ENCODE peak calls at places on chromosomes 12 and 14, in seven cellular contexts. B is GM23338, W is right atrium auricular region, S is upper lobe of right lung, I is cardiac muscle cell, C is esophagus squamous epithelium, Z is small intestine. Q is an unnamed sample. For H3K36me3, the result is how much of the 10 kb centered on the place peaks cover.

GRCh38 chr14:92622311-92622710 is 108.7 kb downstream of the RIN3 start:
- DNase-seq in B (no peak), W (no peak), S (no peak), I (no peak), C (no peak), Z (no peak), Q (no peak)

GRCh38 chr12:87802721-87803011 is 226.5 kb downstream of the C12orf50 start:
- DNase-seq in B (no peak), W (no peak), S (no peak), I (no peak), C (no peak), Z (no peak), Q (no peak)

GRCh38 chr12:12338528-12339168 is 11.4 kb downstream of the MANSC1 start:
- DNase-seq in B (no peak), W (no peak), S (no peak), I (peak), C (no peak), Z (no peak), Q (no peak)

GRCh38 chr12:80269953-80270552 is 170.7 kb downstream of the OTOGL start:
- DNase-seq in B (peak), W (no peak), S (no peak), I (peak), C (no peak), Z (peak), Q (peak)

GRCh38 chr14:69693823-69694729 is 72.9 kb upstream of the SRSF5 start:
- DNase-seq in B (no peak), W (no peak), S (no peak), I (no peak), C (no peak), Z (peak), Q (no peak)

GRCh38 chr12:67070307-67070600 is 198.9 kb upstream of the CAND1 start:
- DNase-seq in B (no peak), W (no peak), S (no peak), I (no peak), C (no peak), Z (no peak), Q (no peak)

GRCh38 chr14:36512585-36513003 is 7.4 kb downstream of the NKX2-1 start:
- DNase-seq in B (no peak), W (no peak), S (no peak), I (no peak), C (no peak), Z (no peak), Q (no peak)

GRCh38 chr14:94100847-94101246 is 9.7 kb upstream of the IFI27 start:
- DNase-seq in B (no peak), W (no peak), S (no peak), I (peak), C (no peak), Z (no peak), Q (no peak)

GRCh38 chr12:40152783-40153383 is 47.0 kb upstream of the SLC2A13 start:
- DNase-seq in B (peak), W (peak), S (no peak), I (peak), C (no peak), Z (peak), Q (peak)

GRCh38 chr12:89783321-89784060 is 74.9 kb upstream of the ATP2B1 start:
- DNase-seq in B (peak), W (no peak), S (no peak), I (peak), C (no peak), Z (no peak), Q (no peak)

GRCh38 chr12:64404470-64405446 is 566 bp downstream of the XPOT start:
- DNase-seq in B (peak), W (peak), S (peak), I (peak), C (peak), Z (peak), Q (no peak)

GRCh38 chr12:49665384-49665783 is 41.8 kb downstream of the FMNL3 start:
- DNase-seq in B (no peak), W (no peak), S (no peak), I (peak), C (no peak), Z (no peak), Q (no peak)

GRCh38 chr12:48286665-48287064 is 64.1 kb downstream of the ZNF641 start:
- DNase-seq in B (peak), W (no peak), S (no peak), I (peak), C (no peak), Z (no peak), Q (no peak)

GRCh38 chr12:30795660-30796507 is 41.1 kb upstream of the CAPRIN2 start:
- DNase-seq in B (peak), W (peak), S (peak), I (peak), C (no peak), Z (peak), Q (peak)

GRCh38 chr12:62800707-62801400 is 134.1 kb downstream of the PPM1H start:
- DNase-seq in B (no peak), W (no peak), S (no peak), I (no peak), C (no peak), Z (no peak), Q (no peak)

GRCh38 chr14:104864267-104865068 is 600 bp upstream of the CEP170B start:
- DNase-seq in B (peak), W (no peak), S (peak), I (peak), C (no peak), Z (peak), Q (peak)

GRCh38 chr12:94147991-94148840 is at the start of gene PLXNC1:
- DNase-seq in B (peak), W (no peak), S (peak), I (peak), C (peak), Z (peak), Q (peak)

GRCh38 chr14:100201701-100202100 is 37.2 kb upstream of the YY1 start:
- DNase-seq in B (no peak), W (no peak), S (no peak), I (no peak), C (no peak), Z (no peak), Q (no peak)

GRCh38 chr12:130961921-130962326 is 8.2 kb downstream of the ADGRD1 start:
- DNase-seq in B (no peak), W (peak), S (no peak), I (no peak), C (no peak), Z (no peak), Q (no peak)

GRCh38 chr14:81625343-81625742 is 91.7 kb upstream of the SEL1L start:
- DNase-seq in B (peak), W (no peak), S (no peak), I (peak), C (no peak), Z (peak), Q (peak)

GRCh38 chr14:63853831-63854293 is 1.1 kb downstream of the SYNE2 start:
- DNase-seq in B (peak), W (peak), S (peak), I (peak), C (no peak), Z (peak), Q (peak)

GRCh38 chr12:63264629-63265028 is 113.6 kb upstream of the AVPR1A start:
- DNase-seq in B (no peak), W (no peak), S (no peak), I (no peak), C (no peak), Z (no peak), Q (no peak)

GRCh38 chr12:121144416-121144914 is 11.8 kb downstream of the P2RX7 start:
- DNase-seq in B (no peak), W (no peak), S (peak), I (peak), C (no peak), Z (peak), Q (no peak)

GRCh38 chr12:63917864-63918742 is 73.6 kb downstream of the SRGAP1 start:
- DNase-seq in B (no peak), W (no peak), S (no peak), I (peak), C (no peak), Z (peak), Q (no peak)

GRCh38 chr14:99342204-99342603 is 70.2 kb upstream of the BCL11B start:
- DNase-seq in B (no peak), W (no peak), S (no peak), I (no peak), C (no peak), Z (no peak), Q (no peak)

GRCh38 chr12:39476894-39477293 is 34.0 kb upstream of the KIF21A start:
- DNase-seq in B (no peak), W (no peak), S (no peak), I (no peak), C (no peak), Z (no peak), Q (no peak)

GRCh38 chr12:51868821-51869489 is 18.9 kb upstream of the ANKRD33 start:
- DNase-seq in B (peak), W (no peak), S (peak), I (peak), C (no peak), Z (peak), Q (no peak)

GRCh38 chr14:28596336-28596735 is 170.3 kb upstream of the FOXG1 start:
- DNase-seq in B (no peak), W (no peak), S (no peak), I (peak), C (no peak), Z (no peak), Q (no peak)

GRCh38 chr14:105529506-105530445 is 3.4 kb downstream of the TMEM121 start:
- DNase-seq in B (peak), W (no peak), S (no peak), I (no peak), C (no peak), Z (no peak), Q (no peak)

GRCh38 chr14:34222867-34223266 is 239.2 kb downstream of the SPTSSA start:
- DNase-seq in B (peak), W (no peak), S (no peak), I (no peak), C (no peak), Z (peak), Q (no peak)

GRCh38 chr14:50007123-50007903 is 109.1 kb downstream of the VCPKMT start:
- DNase-seq in B (peak), W (no peak), S (no peak), I (no peak), C (no peak), Z (peak), Q (no peak)

GRCh38 chr14:75294649-75295033 is 16.0 kb downstream of the FOS start:
- DNase-seq in B (peak), W (no peak), S (no peak), I (no peak), C (no peak), Z (no peak), Q (no peak)

GRCh38 chr12:5379737-5380496 is 52.0 kb upstream of the NTF3 start:
- DNase-seq in B (no peak), W (no peak), S (no peak), I (no peak), C (no peak), Z (no peak), Q (no peak)

GRCh38 chr12:9235519-9235918 is 27.3 kb upstream of the PZP start:
- DNase-seq in B (no peak), W (no peak), S (no peak), I (no peak), C (no peak), Z (no peak), Q (no peak)

GRCh38 chr14:35470775-35471174 is 63.2 kb upstream of the INSM2 start:
- DNase-seq in B (peak), W (no peak), S (no peak), I (peak), C (no peak), Z (peak), Q (peak)

DNA sequence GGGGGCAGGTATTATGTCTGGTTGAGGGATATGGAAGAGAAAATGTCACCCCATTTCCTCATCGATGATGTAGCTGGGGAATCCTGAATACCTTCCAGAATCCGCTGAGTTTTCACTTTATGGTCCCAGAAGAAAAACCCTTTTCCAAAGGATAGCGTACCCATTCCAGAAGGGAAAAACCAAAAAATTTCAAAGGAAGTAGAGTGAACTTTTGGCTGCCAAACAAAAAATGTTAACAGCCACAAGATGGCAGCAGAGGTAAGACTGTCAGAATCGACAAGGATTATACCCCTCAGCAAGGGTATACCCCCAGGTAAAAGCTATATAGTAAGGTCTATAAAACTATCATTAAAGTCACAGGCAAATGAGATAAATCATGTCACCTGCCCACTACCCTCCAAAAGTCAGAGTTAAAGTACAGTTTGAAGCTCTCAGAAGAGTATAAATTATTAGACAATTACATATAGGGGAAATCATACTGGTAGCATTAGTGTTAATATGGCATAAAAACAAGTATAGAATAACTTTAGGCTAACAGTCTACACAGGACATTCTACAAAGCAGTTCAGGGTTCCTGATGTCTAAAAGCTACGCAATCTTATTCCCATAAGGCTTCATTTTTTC is 18.0 kb downstream of the ACIN1 start:
- DNase-seq in B (peak), W (no peak), S (no peak), I (peak), C (no peak), Z (no peak), Q (no peak)
- H3K36me3 ChIP-seq in B (half or more), W (half or more), S (half or more), I (half or more), C (half or more), Z (under half), Q (under half)

GRCh38 chr12:124346425-124347168 is 51.7 kb downstream of the RFLNA start:
- DNase-seq in B (no peak), W (no peak), S (no peak), I (no peak), C (no peak), Z (no peak), Q (no peak)

GRCh38 chr12:124347805-124348658 is 53.1 kb downstream of the RFLNA start:
- DNase-seq in B (peak), W (no peak), S (no peak), I (no peak), C (no peak), Z (no peak), Q (no peak)

GRCh38 chr12:124347335-124347734 is 52.4 kb downstream of the RFLNA start:
- DNase-seq in B (no peak), W (no peak), S (no peak), I (no peak), C (no peak), Z (no peak), Q (no peak)

GRCh38 chr12:124344526-124344925 is 49.6 kb downstream of the RFLNA start:
- DNase-seq in B (no peak), W (no peak), S (no peak), I (no peak), C (no peak), Z (no peak), Q (no peak)

GRCh38 chr12:124345795-124346194 is 50.9 kb downstream of the RFLNA start:
- DNase-seq in B (no peak), W (no peak), S (no peak), I (no peak), C (no peak), Z (no peak), Q (no peak)
- H3K36me3 ChIP-seq in B (under half), W (half or more), S (half or more), I (half or more), C (half or more), Z (under half), Q (half or more)

DNA sequence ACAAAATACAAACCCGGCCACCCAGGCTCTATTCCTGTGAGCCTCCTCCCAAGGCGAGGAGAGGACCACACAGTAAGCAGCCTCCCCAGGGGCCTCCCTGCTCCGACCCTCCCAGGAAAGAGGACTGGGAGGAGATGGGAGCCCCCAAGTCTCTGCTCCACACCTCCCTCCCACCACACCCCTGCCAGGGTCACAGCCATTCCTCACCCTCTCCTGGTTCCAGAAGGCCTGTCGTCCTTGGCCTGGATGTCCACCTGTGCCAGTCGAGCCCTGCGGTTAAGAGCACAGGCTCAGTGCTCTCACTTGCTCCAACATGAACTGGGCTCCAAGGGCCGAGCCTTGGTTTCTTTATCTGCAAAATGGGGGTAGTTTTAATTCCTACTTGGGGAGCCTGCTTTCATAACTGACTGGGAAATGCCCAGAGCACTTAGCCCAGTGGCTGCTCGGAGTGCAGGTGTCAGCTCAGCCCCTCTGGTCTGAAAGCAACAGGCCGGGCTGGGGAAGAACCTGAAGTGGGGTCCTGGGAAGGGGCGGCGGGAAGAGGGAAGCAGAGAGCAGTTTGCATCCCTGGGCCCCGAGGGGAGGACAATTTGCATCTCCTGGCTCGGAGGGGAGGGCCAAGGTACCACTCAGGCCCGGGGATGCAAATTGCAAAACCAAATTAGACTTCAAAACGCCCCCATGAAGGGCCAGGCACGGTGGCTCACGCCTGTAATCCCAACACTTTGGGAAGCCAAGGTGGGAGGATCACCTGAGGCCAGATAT is 23.6 kb downstream of the TCHP start:
- DNase-seq in B (no peak), W (no peak), S (peak), I (no peak), C (no peak), Z (no peak), Q (no peak)
- H3K36me3 ChIP-seq in B (under half), W (under half), S (under half), I (under half), C (half or more), Z (under half), Q (under half)

GRCh38 chr12:100326208-100326607 is 30.7 kb upstream of the SLC17A8 start:
- DNase-seq in B (no peak), W (no peak), S (no peak), I (peak), C (no peak), Z (no peak), Q (no peak)
- H3K36me3 ChIP-seq in B (under half), W (under half), S (half or more), I (half or more), C (half or more), Z (under half), Q (half or more)

GRCh38 chr12:116000252-116000651 is 277.2 kb downstream of the MED13L start:
- DNase-seq in B (no peak), W (no peak), S (no peak), I (no peak), C (no peak), Z (no peak), Q (no peak)
- H3K36me3 ChIP-seq in B (under half), W (under half), S (half or more), I (under half), C (half or more), Z (under half), Q (half or more)

GRCh38 chr12:108846320-108846719 is 11.1 kb downstream of the SSH1 start:
- DNase-seq in B (no peak), W (no peak), S (no peak), I (no peak), C (no peak), Z (no peak), Q (no peak)

GRCh38 chr12:108850854-108851573 is 6.4 kb downstream of the SSH1 start:
- DNase-seq in B (no peak), W (peak), S (no peak), I (peak), C (no peak), Z (no peak), Q (no peak)

GRCh38 chr12:108845696-108846095 is 11.7 kb downstream of the SSH1 start:
- DNase-seq in B (no peak), W (no peak), S (no peak), I (no peak), C (no peak), Z (no peak), Q (no peak)

GRCh38 chr12:108849653-108850052 is 7.7 kb downstream of the SSH1 start:
- DNase-seq in B (peak), W (no peak), S (no peak), I (peak), C (no peak), Z (no peak), Q (no peak)

DNA sequence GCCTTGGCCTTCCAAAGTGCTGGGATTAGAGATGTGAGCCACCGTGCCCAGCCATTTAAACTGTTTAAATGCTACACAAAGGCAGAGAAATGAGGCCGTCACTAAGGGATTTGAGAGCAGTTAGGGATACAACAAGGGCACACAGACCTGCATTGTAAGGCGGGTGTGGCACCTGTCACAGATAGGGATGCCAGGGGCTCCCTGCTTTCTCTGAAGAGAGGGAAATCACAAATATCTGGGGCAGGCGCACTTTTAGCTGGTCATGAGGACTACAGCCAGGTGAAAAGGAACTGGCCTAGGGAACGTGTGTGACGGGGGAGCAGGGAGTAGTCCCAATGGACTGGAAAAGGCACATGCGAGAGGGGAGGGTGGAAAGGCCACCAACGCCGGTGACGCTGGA is 9.7 kb downstream of the SSH1 start:
- DNase-seq in B (no peak), W (no peak), S (no peak), I (no peak), C (no peak), Z (no peak), Q (no peak)
- H3K36me3 ChIP-seq in B (under half), W (under half), S (under half), I (under half), C (under half), Z (under half), Q (under half)

DNA sequence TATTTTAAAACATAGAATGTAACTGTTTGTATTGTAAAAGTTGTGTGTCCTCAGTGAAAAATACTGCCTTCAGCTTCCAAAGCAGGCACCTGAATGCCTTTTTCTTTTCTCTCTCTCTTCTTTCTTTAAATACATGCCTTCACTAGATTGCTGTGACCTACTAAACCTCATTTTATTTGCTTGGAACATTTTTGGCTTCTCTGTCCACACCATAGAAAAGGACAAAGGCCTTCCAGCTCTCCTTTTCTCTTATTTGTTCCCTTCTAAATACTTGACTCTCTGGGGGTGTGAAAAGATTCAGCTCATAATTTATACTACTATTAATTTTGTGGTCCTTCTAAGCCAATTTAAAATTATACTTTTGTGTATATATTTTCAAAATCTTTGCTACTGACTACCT is 38.4 kb downstream of the PPM1A start:
- DNase-seq in B (no peak), W (no peak), S (no peak), I (no peak), C (no peak), Z (no peak), Q (no peak)
- H3K36me3 ChIP-seq in B (under half), W (under half), S (half or more), I (under half), C (half or more), Z (under half), Q (half or more)

GRCh38 chr12:113186033-113186365 is 478 bp downstream of the RITA1 start:
- DNase-seq in B (no peak), W (no peak), S (no peak), I (peak), C (no peak), Z (peak), Q (no peak)

GRCh38 chr12:113184900-113185179 is 438 bp downstream of the DDX54 start:
- DNase-seq in B (peak), W (peak), S (peak), I (peak), C (peak), Z (peak), Q (peak)

GRCh38 chr12:113185180-113186032 is at the start of the genes DDX54 and RITA1:
- DNase-seq in B (peak), W (peak), S (peak), I (peak), C (peak), Z (peak), Q (peak)

GRCh38 chr12:113187588-113187987 is 2.1 kb downstream of the RITA1 start:
- DNase-seq in B (no peak), W (no peak), S (no peak), I (no peak), C (no peak), Z (no peak), Q (no peak)

GRCh38 chr12:113186666-113187325 is 1.3 kb downstream of the RITA1 start:
- DNase-seq in B (no peak), W (no peak), S (no peak), I (no peak), C (no peak), Z (peak), Q (no peak)
- H3K36me3 ChIP-seq in B (under half), W (under half), S (under half), I (under half), C (under half), Z (under half), Q (under half)